ENCODE peak calls at places on chromosomes 12 and 14, in ten cellular contexts. One of them, this sample, is unnamed.

GRCh38 chr14:69046468-69046867 is 67.4 kb upstream of the ACTN1 start:
- DNase-seq in germinal center: no peak
- DNase-seq in activated CD4-positive, CD25-positive, alpha-beta regulatory T cell: no peak
- DNase-seq in lung microvascular endothelial cell: peak; percentile 97
- DNase-seq in MG63: no peak
- DNase-seq in AG04450: no peak
- DNase-seq in occipital lobe: no peak
- DNase-seq in MCF 10A: peak; percentile 19
- DNase-seq in sciatic nerve: peak; percentile 78
- DNase-seq in HT-29: no peak
- DNase-seq in this sample: no peak

GRCh38 chr14:73463411-73463810 is 5.1 kb upstream of the NUMB start:
- DNase-seq in germinal center: no peak
- DNase-seq in activated CD4-positive, CD25-positive, alpha-beta regulatory T cell: no peak
- DNase-seq in lung microvascular endothelial cell: peak; percentile 69
- DNase-seq in MG63: peak; percentile 56
- DNase-seq in AG04450: peak; percentile 75
- DNase-seq in occipital lobe: no peak
- DNase-seq in MCF 10A: peak; percentile 98
- DNase-seq in sciatic nerve: no peak
- DNase-seq in HT-29: no peak
- DNase-seq in this sample: no peak

GRCh38 chr12:91813701-91814100 is 331.9 kb downstream of the BTG1 start:
- DNase-seq in germinal center: no peak
- DNase-seq in activated CD4-positive, CD25-positive, alpha-beta regulatory T cell: no peak
- DNase-seq in lung microvascular endothelial cell: no peak
- DNase-seq in MG63: peak; percentile 39
- DNase-seq in AG04450: no peak
- DNase-seq in occipital lobe: no peak
- DNase-seq in MCF 10A: no peak
- DNase-seq in sciatic nerve: no peak
- DNase-seq in HT-29: no peak
- DNase-seq in this sample: no peak

GRCh38 chr12:10802587-10802986 is at the start of gene TAS2R7:
- DNase-seq in germinal center: no peak
- DNase-seq in activated CD4-positive, CD25-positive, alpha-beta regulatory T cell: no peak
- DNase-seq in lung microvascular endothelial cell: no peak
- DNase-seq in MG63: no peak
- DNase-seq in AG04450: no peak
- DNase-seq in occipital lobe: no peak
- DNase-seq in MCF 10A: no peak
- DNase-seq in sciatic nerve: no peak
- DNase-seq in HT-29: no peak
- DNase-seq in this sample: no peak

GRCh38 chr12:123364532-123365140 is at the start of gene SBNO1:
- DNase-seq in germinal center: peak; percentile 95
- DNase-seq in activated CD4-positive, CD25-positive, alpha-beta regulatory T cell: peak; percentile 89
- DNase-seq in lung microvascular endothelial cell: peak; percentile 94
- DNase-seq in MG63: peak; percentile 82
- DNase-seq in AG04450: peak; percentile 74
- DNase-seq in occipital lobe: peak; percentile 90
- DNase-seq in MCF 10A: peak; percentile 89
- DNase-seq in sciatic nerve: peak; percentile 95
- DNase-seq in HT-29: peak; percentile 89
- DNase-seq in this sample: peak; percentile 98

GRCh38 chr12:3670083-3670620 is 82.8 kb downstream of the CRACR2A start:
- DNase-seq in germinal center: no peak
- DNase-seq in activated CD4-positive, CD25-positive, alpha-beta regulatory T cell: no peak
- DNase-seq in lung microvascular endothelial cell: no peak
- DNase-seq in MG63: no peak
- DNase-seq in AG04450: no peak
- DNase-seq in occipital lobe: no peak
- DNase-seq in MCF 10A: no peak
- DNase-seq in sciatic nerve: no peak
- DNase-seq in HT-29: no peak
- DNase-seq in this sample: no peak

GRCh38 chr12:95004610-95005009 is 1.1 kb upstream of the NDUFA12 start:
- DNase-seq in germinal center: no peak
- DNase-seq in activated CD4-positive, CD25-positive, alpha-beta regulatory T cell: no peak
- DNase-seq in lung microvascular endothelial cell: peak; percentile 5
- DNase-seq in MG63: no peak
- DNase-seq in AG04450: no peak
- DNase-seq in occipital lobe: no peak
- DNase-seq in MCF 10A: no peak
- DNase-seq in sciatic nerve: no peak
- DNase-seq in HT-29: no peak
- DNase-seq in this sample: no peak

GRCh38 chr14:60163741-60164140 is 1.5 kb downstream of the DHRS7 start:
- DNase-seq in germinal center: no peak
- DNase-seq in activated CD4-positive, CD25-positive, alpha-beta regulatory T cell: no peak
- DNase-seq in lung microvascular endothelial cell: no peak
- DNase-seq in MG63: no peak
- DNase-seq in AG04450: no peak
- DNase-seq in occipital lobe: no peak
- DNase-seq in MCF 10A: no peak
- DNase-seq in sciatic nerve: no peak
- DNase-seq in HT-29: no peak
- DNase-seq in this sample: no peak

GRCh38 chr14:49134940-49135339 is 451.2 kb downstream of the RPS29 start:
- DNase-seq in germinal center: no peak
- DNase-seq in activated CD4-positive, CD25-positive, alpha-beta regulatory T cell: no peak
- DNase-seq in lung microvascular endothelial cell: no peak
- DNase-seq in MG63: no peak
- DNase-seq in AG04450: no peak
- DNase-seq in occipital lobe: no peak
- DNase-seq in MCF 10A: no peak
- DNase-seq in sciatic nerve: no peak
- DNase-seq in HT-29: peak; percentile 1
- DNase-seq in this sample: no peak

GRCh38 chr14:57199911-57200310 is 68.8 kb downstream of the EXOC5 start:
- DNase-seq in germinal center: no peak
- DNase-seq in activated CD4-positive, CD25-positive, alpha-beta regulatory T cell: no peak
- DNase-seq in lung microvascular endothelial cell: no peak
- DNase-seq in MG63: no peak
- DNase-seq in AG04450: no peak
- DNase-seq in occipital lobe: no peak
- DNase-seq in MCF 10A: peak; percentile 35
- DNase-seq in sciatic nerve: no peak
- DNase-seq in HT-29: no peak
- DNase-seq in this sample: no peak

GRCh38 chr14:100408350-100409015 is 85.3 kb downstream of the SLC25A47 start:
- DNase-seq in germinal center: no peak
- DNase-seq in activated CD4-positive, CD25-positive, alpha-beta regulatory T cell: no peak
- DNase-seq in lung microvascular endothelial cell: no peak
- DNase-seq in MG63: peak; percentile 54
- DNase-seq in AG04450: peak; percentile 26
- DNase-seq in occipital lobe: no peak
- DNase-seq in MCF 10A: peak; percentile 82
- DNase-seq in sciatic nerve: no peak
- DNase-seq in HT-29: no peak
- DNase-seq in this sample: no peak

GRCh38 chr14:90577661-90578282 is 180.9 kb downstream of the CALM1 start:
- DNase-seq in germinal center: no peak
- DNase-seq in activated CD4-positive, CD25-positive, alpha-beta regulatory T cell: no peak
- DNase-seq in lung microvascular endothelial cell: no peak
- DNase-seq in MG63: no peak
- DNase-seq in AG04450: no peak
- DNase-seq in occipital lobe: no peak
- DNase-seq in MCF 10A: no peak
- DNase-seq in sciatic nerve: no peak
- DNase-seq in HT-29: no peak
- DNase-seq in this sample: peak; percentile 32

GRCh38 chr14:92099802-92100201 is 6.6 kb downstream of the ATXN3 start:
- DNase-seq in germinal center: no peak
- DNase-seq in activated CD4-positive, CD25-positive, alpha-beta regulatory T cell: no peak
- DNase-seq in lung microvascular endothelial cell: no peak
- DNase-seq in MG63: no peak
- DNase-seq in AG04450: no peak
- DNase-seq in occipital lobe: no peak
- DNase-seq in MCF 10A: no peak
- DNase-seq in sciatic nerve: no peak
- DNase-seq in HT-29: no peak
- DNase-seq in this sample: no peak

GRCh38 chr12:68042212-68042699 is 53.0 kb downstream of the IFNG-AS1 start:
- DNase-seq in germinal center: peak; percentile 17
- DNase-seq in activated CD4-positive, CD25-positive, alpha-beta regulatory T cell: no peak
- DNase-seq in lung microvascular endothelial cell: peak; percentile 4
- DNase-seq in MG63: no peak
- DNase-seq in AG04450: no peak
- DNase-seq in occipital lobe: no peak
- DNase-seq in MCF 10A: peak; percentile 83
- DNase-seq in sciatic nerve: no peak
- DNase-seq in HT-29: no peak
- DNase-seq in this sample: no peak

GRCh38 chr14:78170203-78170602 is at the start of gene NRXN3:
- DNase-seq in germinal center: no peak
- DNase-seq in activated CD4-positive, CD25-positive, alpha-beta regulatory T cell: no peak
- DNase-seq in lung microvascular endothelial cell: no peak
- DNase-seq in MG63: no peak
- DNase-seq in AG04450: no peak
- DNase-seq in occipital lobe: peak; percentile 55
- DNase-seq in MCF 10A: no peak
- DNase-seq in sciatic nerve: no peak
- DNase-seq in HT-29: no peak
- DNase-seq in this sample: peak; percentile 12

GRCh38 chr12:117124421-117125274 is 25.4 kb upstream of the TESC start:
- DNase-seq in germinal center: no peak
- DNase-seq in activated CD4-positive, CD25-positive, alpha-beta regulatory T cell: no peak
- DNase-seq in lung microvascular endothelial cell: peak; percentile 34
- DNase-seq in MG63: no peak
- DNase-seq in AG04450: no peak
- DNase-seq in occipital lobe: no peak
- DNase-seq in MCF 10A: no peak
- DNase-seq in sciatic nerve: no peak
- DNase-seq in HT-29: no peak
- DNase-seq in this sample: no peak

GRCh38 chr12:124053855-124054254 is 80.8 kb downstream of the ZNF664 start:
- DNase-seq in germinal center: no peak
- DNase-seq in activated CD4-positive, CD25-positive, alpha-beta regulatory T cell: no peak
- DNase-seq in lung microvascular endothelial cell: peak; percentile 77
- DNase-seq in MG63: peak; percentile 44
- DNase-seq in AG04450: peak; percentile 18
- DNase-seq in occipital lobe: peak; percentile 22
- DNase-seq in MCF 10A: no peak
- DNase-seq in sciatic nerve: peak; percentile 79
- DNase-seq in HT-29: peak; percentile 29
- DNase-seq in this sample: peak; percentile 14

GRCh38 chr12:49909826-49910225 is 6.1 kb upstream of the FAIM2 start:
- DNase-seq in germinal center: no peak
- DNase-seq in activated CD4-positive, CD25-positive, alpha-beta regulatory T cell: no peak
- DNase-seq in lung microvascular endothelial cell: no peak
- DNase-seq in MG63: no peak
- DNase-seq in AG04450: no peak
- DNase-seq in occipital lobe: no peak
- DNase-seq in MCF 10A: peak; percentile 92
- DNase-seq in sciatic nerve: no peak
- DNase-seq in HT-29: peak; percentile 66
- DNase-seq in this sample: no peak

GRCh38 chr12:120688527-120689071 is 1.6 kb downstream of the MLEC start:
- DNase-seq in germinal center: no peak
- DNase-seq in activated CD4-positive, CD25-positive, alpha-beta regulatory T cell: no peak
- DNase-seq in lung microvascular endothelial cell: peak; percentile 35
- DNase-seq in MG63: peak; percentile 20
- DNase-seq in AG04450: no peak
- DNase-seq in occipital lobe: no peak
- DNase-seq in MCF 10A: peak; percentile 43
- DNase-seq in sciatic nerve: no peak
- DNase-seq in HT-29: peak; percentile 74
- DNase-seq in this sample: no peak

This sample was measured in amygdala.